ENCODE peak calls at places on chromosomes 6 and 20, in seven cellular contexts. One of them, this sample, is unnamed.

GRCh38 chr6:53020005-53020744 is 25.1 kb upstream of the GSTA4 start:
- DNase-seq in AG10803: no peak
- DNase-seq in smooth muscle cell of the brain vasculature: no peak
- DNase-seq in Kasumi-1: peak; percentile 59
- DNase-seq in adrenal gland: no peak
- DNase-seq in erythroblast: peak; percentile 90
- DNase-seq in NCI-H2081: peak; percentile 23
- DNase-seq in this sample: no peak

GRCh38 chr6:168374541-168375071 is 55.0 kb upstream of the DACT2 start:
- DNase-seq in AG10803: no peak
- DNase-seq in smooth muscle cell of the brain vasculature: no peak
- DNase-seq in Kasumi-1: no peak
- DNase-seq in adrenal gland: no peak
- DNase-seq in erythroblast: no peak
- DNase-seq in NCI-H2081: no peak
- DNase-seq in this sample: peak; percentile 39

GRCh38 chr6:82818727-82819126 is 246.9 kb downstream of the UBE3D start:
- DNase-seq in AG10803: peak; percentile 56
- DNase-seq in smooth muscle cell of the brain vasculature: peak; percentile 47
- DNase-seq in Kasumi-1: no peak
- DNase-seq in adrenal gland: no peak
- DNase-seq in erythroblast: no peak
- DNase-seq in NCI-H2081: no peak
- DNase-seq in this sample: no peak

GRCh38 chr6:113644861-113645575 is 212.1 kb upstream of the MARCKS start:
- DNase-seq in AG10803: peak; percentile 100
- DNase-seq in smooth muscle cell of the brain vasculature: no peak
- DNase-seq in Kasumi-1: no peak
- DNase-seq in adrenal gland: no peak
- DNase-seq in erythroblast: no peak
- DNase-seq in NCI-H2081: no peak
- DNase-seq in this sample: no peak

GRCh38 chr6:133956413-133957049 is 3.5 kb downstream of the TBPL1 start:
- DNase-seq in AG10803: no peak
- DNase-seq in smooth muscle cell of the brain vasculature: no peak
- DNase-seq in Kasumi-1: no peak
- DNase-seq in adrenal gland: no peak
- DNase-seq in erythroblast: peak; percentile 77
- DNase-seq in NCI-H2081: no peak
- DNase-seq in this sample: no peak

GRCh38 chr6:88492824-88493223 is 326.7 kb upstream of the CNR1 start:
- DNase-seq in AG10803: peak; percentile 46
- DNase-seq in smooth muscle cell of the brain vasculature: no peak
- DNase-seq in Kasumi-1: peak; percentile 31
- DNase-seq in adrenal gland: peak; percentile 40
- DNase-seq in erythroblast: peak; percentile 25
- DNase-seq in NCI-H2081: no peak
- DNase-seq in this sample: no peak

GRCh38 chr6:39063520-39063919 is 14.9 kb downstream of the GLP1R start:
- DNase-seq in AG10803: no peak
- DNase-seq in smooth muscle cell of the brain vasculature: no peak
- DNase-seq in Kasumi-1: no peak
- DNase-seq in adrenal gland: no peak
- DNase-seq in erythroblast: no peak
- DNase-seq in NCI-H2081: no peak
- DNase-seq in this sample: no peak

GRCh38 chr6:44074383-44075136 is 52.7 kb downstream of the MRPL14 start:
- DNase-seq in AG10803: peak; percentile 81
- DNase-seq in smooth muscle cell of the brain vasculature: no peak
- DNase-seq in Kasumi-1: no peak
- DNase-seq in adrenal gland: peak; percentile 78
- DNase-seq in erythroblast: no peak
- DNase-seq in NCI-H2081: no peak
- DNase-seq in this sample: peak; percentile 82

GRCh38 chr6:168001037-168001348 is 3.5 kb downstream of the KIF25 start:
- DNase-seq in AG10803: no peak
- DNase-seq in smooth muscle cell of the brain vasculature: no peak
- DNase-seq in Kasumi-1: no peak
- DNase-seq in adrenal gland: no peak
- DNase-seq in erythroblast: no peak
- DNase-seq in NCI-H2081: no peak
- DNase-seq in this sample: no peak

GRCh38 chr20:51327251-51327841 is 215.2 kb downstream of the NFATC2 start:
- DNase-seq in AG10803: peak; percentile 84
- DNase-seq in smooth muscle cell of the brain vasculature: no peak
- DNase-seq in Kasumi-1: no peak
- DNase-seq in adrenal gland: no peak
- DNase-seq in erythroblast: no peak
- DNase-seq in NCI-H2081: no peak
- DNase-seq in this sample: no peak

GRCh38 chr6:63805808-63806572 is 170.4 kb downstream of the PHF3 start:
- DNase-seq in AG10803: peak; percentile 83
- DNase-seq in smooth muscle cell of the brain vasculature: no peak
- DNase-seq in Kasumi-1: peak; percentile 51
- DNase-seq in adrenal gland: peak; percentile 23
- DNase-seq in erythroblast: no peak
- DNase-seq in NCI-H2081: no peak
- DNase-seq in this sample: no peak

This sample was measured in suprapubic skin.